ENCODE peak calls at places on chromosome 4, in five cellular contexts. Q is PC-9, C is astrocyte of the spinal cord, R is mucosa of descending colon, H is neural crest cell. Y is an unnamed sample.

GRCh38 chr4:174611792-174612191 is 89.5 kb upstream of the HPGD start:
- DNase-seq in H (no peak), C (no peak), Q (no peak), R (no peak), Y (no peak)

GRCh38 chr4:89298160-89298559 is 9.4 kb downstream of the GPRIN3 start:
- DNase-seq in R (peak; percentile 66), C (no peak), Q (no peak), H (no peak), Y (no peak)

GRCh38 chr4:156052116-156052515 is 98.5 kb upstream of the CTSO start:
- DNase-seq in R (no peak), H (no peak), C (no peak), Q (no peak), Y (no peak)

GRCh38 chr4:74874785-74875367 is 58.0 kb upstream of the PARM1 start:
- DNase-seq in R (peak; percentile 57), H (peak; percentile 3), C (peak; percentile 75), Q (peak; percentile 57), Y (peak; percentile 38)

GRCh38 chr4:76821661-76822060 is 76.3 kb downstream of the SOWAHB start:
- DNase-seq in Q (no peak), C (peak; percentile 69), R (no peak), H (no peak), Y (no peak)

GRCh38 chr4:83112239-83112638 is 2.3 kb downstream of the PLAC8 start:
- DNase-seq in R (peak; percentile 40), C (no peak), H (no peak), Q (no peak), Y (no peak)

GRCh38 chr4:73870778-73871177 is 1.6 kb downstream of the CXCL1 start:
- DNase-seq in C (no peak), R (no peak), Q (no peak), H (no peak), Y (no peak)

GRCh38 chr4:183541081-183542045 is 36.5 kb downstream of the ING2 start:
- DNase-seq in R (no peak), H (no peak), Q (no peak), C (peak; percentile 6), Y (peak; percentile 33)

GRCh38 chr4:44806076-44806475 is 79.7 kb upstream of the GNPDA2 start:
- DNase-seq in H (no peak), C (no peak), R (no peak), Q (no peak), Y (no peak)

GRCh38 chr4:168537556-168537955 is 40.7 kb downstream of the PALLD start:
- DNase-seq in Q (no peak), C (no peak), H (no peak), R (no peak), Y (no peak)
- TF ChIP-seq CTCF in Q (no peak), C (no peak), H (no peak), R (no peak), Y (no peak)

GRCh38 chr4:177246636-177247584 is 62.8 kb upstream of the NEIL3 start:
- DNase-seq in Q (no peak), C (peak; percentile 25), H (no peak), R (no peak), Y (no peak)
- TF ChIP-seq CTCF in Q (no peak), C (no peak), H (no peak), R (no peak), Y (no peak)

GRCh38 chr4:185099024-185099682 is 43.9 kb upstream of the SLC25A4 start:
- DNase-seq in R (no peak), Q (no peak), H (no peak), C (no peak), Y (no peak)
- TF ChIP-seq CTCF in R (no peak), Q (no peak), H (no peak), C (no peak), Y (no peak)

GRCh38 chr4:19539192-19539591 is 712.5 kb upstream of the SLIT2 start:
- DNase-seq in R (no peak), H (no peak), Q (no peak), C (no peak), Y (no peak)
- TF ChIP-seq CTCF in R (no peak), H (no peak), Q (no peak), C (no peak), Y (no peak)

DNA sequence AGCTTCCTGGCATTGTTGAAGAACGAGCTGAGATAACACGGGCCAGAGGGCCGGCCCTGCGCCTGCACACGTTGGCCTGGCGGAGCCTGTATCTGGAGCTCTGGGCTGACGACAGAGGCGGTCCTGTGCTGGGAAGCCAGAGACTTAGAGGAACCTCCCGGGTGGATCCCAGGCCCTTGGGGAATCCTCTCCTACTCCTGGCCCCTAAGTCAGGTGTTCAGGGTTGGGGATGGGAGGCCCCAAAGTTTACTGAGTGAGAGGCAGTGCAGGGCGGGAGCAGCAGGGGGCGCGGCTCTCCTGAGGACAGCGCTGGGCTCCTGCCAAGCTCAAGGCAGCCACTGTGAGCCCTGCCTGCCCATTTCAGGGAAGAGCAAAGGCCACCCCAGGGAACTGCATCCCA is 2.5 kb upstream of the HTRA3 start:
- DNase-seq in R (peak; percentile 79), H (peak; percentile 49), C (peak; percentile 22), Q (peak; percentile 44), Y (peak; percentile 66)
- TF ChIP-seq CTCF in R (peak; percentile 65), H (peak; percentile 68), C (peak; percentile 66), Q (peak; percentile 81), Y (peak; percentile 60)

DNA sequence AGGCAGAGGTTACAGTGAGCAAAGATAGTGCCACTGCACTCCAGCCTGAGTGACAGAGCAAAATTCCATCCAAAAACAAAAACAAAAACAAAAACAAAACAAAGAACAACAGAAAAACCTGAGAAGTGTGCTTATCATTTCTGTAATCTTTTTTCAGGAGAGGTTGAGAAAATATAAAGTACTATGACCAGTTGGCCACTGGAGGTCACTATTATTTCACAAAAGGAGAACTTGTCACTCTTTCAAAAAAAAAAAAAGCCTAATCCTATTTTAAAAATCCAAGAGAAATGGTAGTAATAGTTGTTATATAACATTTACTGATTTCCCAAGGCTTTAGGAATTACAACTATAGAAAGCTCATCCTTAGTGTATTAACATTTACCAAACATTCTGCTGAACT is 24.9 kb upstream of the RNF150 start:
- DNase-seq in Q (no peak), H (no peak), C (peak; percentile 50), R (no peak), Y (no peak)
- TF ChIP-seq CTCF in Q (peak; percentile 73), H (peak; percentile 81), C (peak; percentile 30), R (no peak), Y (peak; percentile 69)

GRCh38 chr4:153645183-153645582 is 38.9 kb upstream of the TLR2 start:
- DNase-seq in C (no peak), R (no peak), H (no peak), Q (no peak), Y (no peak)
- TF ChIP-seq CTCF in C (peak; percentile 36), R (no peak), H (peak; percentile 45), Q (peak; percentile 34), Y (no peak)

DNA sequence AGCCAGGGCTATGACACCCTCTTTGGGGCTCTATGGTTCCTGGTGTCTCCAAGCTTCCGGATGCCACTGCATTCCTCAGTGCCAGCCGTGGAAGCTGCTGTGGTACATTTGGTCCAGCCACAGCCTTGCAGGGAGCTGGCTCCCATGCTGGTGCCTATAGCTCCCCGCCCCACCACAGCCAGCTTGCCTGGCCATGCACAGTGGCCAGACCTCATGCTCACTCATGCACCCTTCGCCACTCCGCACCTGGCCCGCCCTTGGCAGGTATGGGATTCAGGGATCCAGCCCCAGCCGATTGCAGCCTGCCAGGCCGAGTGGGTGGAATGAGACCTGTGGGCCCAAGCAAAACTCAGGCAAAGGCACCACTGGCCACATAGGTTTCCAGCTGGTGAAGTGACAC is 354.8 kb downstream of the GRIA2 start:
- DNase-seq in C (no peak), H (no peak), R (no peak), Q (no peak), Y (no peak)
- TF ChIP-seq CTCF in C (no peak), H (no peak), R (no peak), Q (no peak), Y (no peak)

GRCh38 chr4:106329027-106329618 is 12.8 kb downstream of the AIMP1 start:
- DNase-seq in H (no peak), Q (no peak), R (no peak), C (peak; percentile 65), Y (no peak)
- TF ChIP-seq CTCF in H (peak; percentile 77), Q (peak; percentile 65), R (no peak), C (peak; percentile 77), Y (peak; percentile 69)

Y was measured in nephron progenitor cell.